ENCODE peak calls at places on chromosomes 13 and 19, in four cellular contexts. One of them, this sample, is unnamed.

GRCh38 chr13:31227063-31227462 is 27.3 kb downstream of the B3GLCT start:
- DNase-seq in neural crest cell: no peak
- DNase-seq in brain microvascular endothelial cell: no peak
- DNase-seq in fibroblast of lung: no peak
- DNase-seq in this sample: no peak

GRCh38 chr13:97975280-97975850 is 21.9 kb downstream of the IPO5 start:
- DNase-seq in neural crest cell: no peak
- DNase-seq in brain microvascular endothelial cell: no peak
- DNase-seq in fibroblast of lung: no peak
- DNase-seq in this sample: no peak

GRCh38 chr19:15249560-15249874 is 17.3 kb upstream of the EPHX3 start:
- DNase-seq in neural crest cell: no peak
- DNase-seq in brain microvascular endothelial cell: no peak
- DNase-seq in fibroblast of lung: no peak
- DNase-seq in this sample: no peak

GRCh38 chr19:16141043-16141442 is 2.4 kb upstream of the HSH2D start:
- DNase-seq in neural crest cell: no peak
- DNase-seq in brain microvascular endothelial cell: no peak
- DNase-seq in fibroblast of lung: no peak
- DNase-seq in this sample: no peak

GRCh38 chr19:3013261-3013725 is 15.8 kb downstream of the TLE2 start:
- DNase-seq in neural crest cell: no peak
- DNase-seq in brain microvascular endothelial cell: no peak
- DNase-seq in fibroblast of lung: no peak
- DNase-seq in this sample: no peak

GRCh38 chr19:51002542-51003311 is 1.3 kb upstream of the KLK8 start:
- DNase-seq in neural crest cell: no peak
- DNase-seq in brain microvascular endothelial cell: no peak
- DNase-seq in fibroblast of lung: no peak
- DNase-seq in this sample: no peak

GRCh38 chr13:49890376-49890775 is 45.8 kb downstream of the SPRYD7 start:
- DNase-seq in neural crest cell: no peak
- DNase-seq in brain microvascular endothelial cell: no peak
- DNase-seq in fibroblast of lung: no peak
- DNase-seq in this sample: no peak

GRCh38 chr19:6278740-6279619 is 795 bp downstream of the MLLT1 start:
- DNase-seq in neural crest cell: no peak
- DNase-seq in brain microvascular endothelial cell: no peak
- DNase-seq in fibroblast of lung: no peak
- DNase-seq in this sample: no peak

GRCh38 chr13:90105881-90106496 is 1241.5 kb upstream of the MIR17HG start:
- DNase-seq in neural crest cell: no peak
- DNase-seq in brain microvascular endothelial cell: peak; percentile 2
- DNase-seq in fibroblast of lung: peak; percentile 84
- DNase-seq in this sample: peak; percentile 20

GRCh38 chr19:2462635-2463421 is 6.1 kb upstream of the LMNB2 start:
- DNase-seq in neural crest cell: peak; percentile 72
- DNase-seq in brain microvascular endothelial cell: peak; percentile 92
- DNase-seq in fibroblast of lung: peak; percentile 99
- DNase-seq in this sample: peak; percentile 98

GRCh38 chr13:109998808-109999528 is 212.6 kb upstream of the IRS2 start:
- DNase-seq in neural crest cell: no peak
- DNase-seq in brain microvascular endothelial cell: peak; percentile 86
- DNase-seq in fibroblast of lung: peak; percentile 90
- DNase-seq in this sample: peak; percentile 85

GRCh38 chr13:25171517-25172302 is at the start of gene AMER2:
- DNase-seq in neural crest cell: peak; percentile 55
- DNase-seq in brain microvascular endothelial cell: no peak
- DNase-seq in fibroblast of lung: peak; percentile 11
- DNase-seq in this sample: peak; percentile 4

GRCh38 chr13:60009300-60010248 is 154.2 kb downstream of the DIAPH3 start:
- DNase-seq in neural crest cell: no peak
- DNase-seq in brain microvascular endothelial cell: no peak
- DNase-seq in fibroblast of lung: no peak
- DNase-seq in this sample: no peak

GRCh38 chr13:110509478-110509926 is 52.0 kb downstream of the RAB20 start:
- DNase-seq in neural crest cell: no peak
- DNase-seq in brain microvascular endothelial cell: no peak
- DNase-seq in fibroblast of lung: no peak
- DNase-seq in this sample: no peak

GRCh38 chr13:91647361-91647970 is 249.0 kb downstream of the GPC5 start:
- DNase-seq in neural crest cell: peak; percentile 14
- DNase-seq in brain microvascular endothelial cell: no peak
- DNase-seq in fibroblast of lung: peak; percentile 53
- DNase-seq in this sample: peak; percentile 60

GRCh38 chr13:47549219-47549752 is 451.8 kb downstream of the SUCLA2 start:
- DNase-seq in neural crest cell: no peak
- DNase-seq in brain microvascular endothelial cell: no peak
- DNase-seq in fibroblast of lung: no peak
- DNase-seq in this sample: peak; percentile 16
- TF ChIP-seq CTCF in neural crest cell: no peak
- TF ChIP-seq CTCF in brain microvascular endothelial cell: peak; percentile 27
- TF ChIP-seq CTCF in fibroblast of lung: no peak
- TF ChIP-seq CTCF in this sample: no peak

DNA sequence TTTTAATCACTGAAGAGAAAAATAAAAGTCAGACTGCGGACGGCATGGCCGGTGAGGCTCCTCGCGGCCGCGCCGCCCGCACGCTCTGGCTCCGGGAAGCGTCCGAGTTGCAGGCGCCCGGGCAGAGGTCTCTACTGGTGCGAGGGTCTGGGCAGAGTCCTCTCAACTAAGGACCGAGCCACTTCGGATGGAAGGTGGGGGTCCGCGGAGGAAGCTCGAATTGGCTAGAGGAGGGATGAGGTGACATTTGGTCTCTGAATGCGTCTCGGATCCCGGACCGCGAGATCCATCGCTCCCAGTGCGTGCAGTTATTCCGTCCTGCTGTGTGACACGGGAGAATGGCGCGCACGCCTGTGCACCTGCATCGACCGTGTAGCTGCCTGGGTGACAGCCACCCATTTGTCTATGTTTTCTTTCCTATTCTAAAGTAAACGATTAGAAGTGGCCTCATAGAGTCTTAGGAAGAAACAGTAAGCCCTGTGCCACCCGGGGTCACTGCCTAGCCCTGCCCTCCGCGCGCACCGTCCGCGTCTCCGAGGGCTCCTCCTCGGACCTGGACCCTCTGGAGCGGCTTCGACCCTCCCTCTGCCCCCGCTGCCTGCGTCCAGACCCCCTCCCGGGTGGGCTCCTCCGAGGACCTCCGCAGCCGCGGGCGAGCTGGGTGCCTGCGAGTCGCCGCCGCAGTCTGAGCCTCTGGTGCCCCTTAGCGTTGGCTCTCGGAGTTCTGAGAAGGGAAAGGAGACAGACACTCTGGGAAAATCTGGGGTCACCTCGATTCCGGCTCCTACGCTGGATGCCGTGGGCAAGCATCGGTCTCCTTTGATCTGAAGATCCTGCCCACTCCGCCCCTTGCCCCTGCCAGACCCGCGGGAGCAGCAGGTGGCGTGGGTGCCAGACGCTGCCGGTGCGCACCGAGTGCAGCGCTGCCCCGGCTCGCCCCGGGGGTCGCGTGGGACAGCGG is 347.4 kb downstream of the LIG4 start:
- DNase-seq in neural crest cell: peak; percentile 59
- DNase-seq in brain microvascular endothelial cell: peak; percentile 36
- DNase-seq in fibroblast of lung: peak; percentile 52
- DNase-seq in this sample: peak; percentile 17
- TF ChIP-seq CTCF in neural crest cell: peak; percentile 67
- TF ChIP-seq CTCF in brain microvascular endothelial cell: peak; percentile 73
- TF ChIP-seq CTCF in fibroblast of lung: peak; percentile 64
- TF ChIP-seq CTCF in this sample: peak; percentile 38

GRCh38 chr13:19890030-19890429 is 26.6 kb upstream of the ZMYM5 start:
- DNase-seq in neural crest cell: no peak
- DNase-seq in brain microvascular endothelial cell: no peak
- DNase-seq in fibroblast of lung: no peak
- DNase-seq in this sample: no peak

DNA sequence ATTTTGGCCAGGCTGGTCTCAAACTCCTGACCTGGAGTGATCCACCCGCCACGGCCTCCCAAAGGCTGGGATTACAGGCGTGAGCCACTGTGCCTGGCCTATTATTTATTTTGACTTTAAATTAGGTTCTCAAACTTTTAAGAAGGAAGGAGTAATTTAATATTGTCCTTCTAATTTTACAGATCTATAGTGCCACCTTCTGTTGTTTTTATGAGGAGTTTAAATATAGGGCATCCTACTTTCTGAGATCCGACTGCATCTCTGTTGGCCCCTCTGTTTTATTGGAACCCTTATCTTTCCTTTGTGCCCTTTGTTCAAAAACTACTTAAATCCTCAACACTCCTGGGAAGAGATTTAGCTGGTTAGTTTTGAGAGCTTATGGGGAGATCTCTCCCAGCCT is 25.4 kb upstream of the ZMYM5 start:
- DNase-seq in neural crest cell: no peak
- DNase-seq in brain microvascular endothelial cell: no peak
- DNase-seq in fibroblast of lung: peak; percentile 12
- DNase-seq in this sample: peak; percentile 54
- TF ChIP-seq CTCF in neural crest cell: no peak
- TF ChIP-seq CTCF in brain microvascular endothelial cell: no peak
- TF ChIP-seq CTCF in fibroblast of lung: peak; percentile 19
- TF ChIP-seq CTCF in this sample: peak; percentile 24

DNA sequence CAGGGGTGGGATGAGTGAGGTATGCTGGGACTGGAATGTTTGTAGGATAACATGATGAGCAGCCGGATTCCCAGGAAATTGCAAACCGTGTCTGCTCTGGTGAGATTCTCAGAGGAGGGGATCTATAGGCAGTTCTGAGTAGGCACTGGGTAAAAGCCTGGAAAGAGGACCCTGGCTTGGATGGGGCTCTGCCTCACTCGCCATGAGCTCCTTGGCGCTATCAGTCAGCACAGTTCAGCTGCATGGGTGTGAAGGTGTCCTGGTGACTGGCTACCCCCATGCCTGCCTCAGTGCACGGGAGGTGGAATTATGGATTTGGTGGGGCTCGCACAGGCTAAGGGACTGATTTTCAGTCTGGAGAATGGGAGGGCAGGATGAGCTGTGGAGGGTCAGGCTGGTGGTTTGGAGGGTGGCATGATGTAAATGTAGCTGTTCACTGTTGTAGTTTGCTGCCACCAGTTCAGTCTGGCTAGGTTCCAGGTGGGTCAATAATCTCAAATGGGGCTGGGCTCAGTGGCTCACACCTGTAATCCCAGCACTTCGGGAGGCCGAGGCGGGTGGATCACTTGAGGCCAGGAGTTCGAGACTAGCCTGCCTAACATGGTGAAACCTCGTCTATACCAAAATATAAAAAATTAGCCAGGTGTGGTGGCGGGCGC is 9.2 kb upstream of the ZNF627 start:
- DNase-seq in neural crest cell: no peak
- DNase-seq in brain microvascular endothelial cell: no peak
- DNase-seq in fibroblast of lung: no peak
- DNase-seq in this sample: no peak
- TF ChIP-seq CTCF in neural crest cell: peak; percentile 7
- TF ChIP-seq CTCF in brain microvascular endothelial cell: no peak
- TF ChIP-seq CTCF in fibroblast of lung: no peak
- TF ChIP-seq CTCF in this sample: no peak

GRCh38 chr19:37172368-37173366 is at the start of gene ZNF585A:
- DNase-seq in neural crest cell: peak; percentile 82
- DNase-seq in brain microvascular endothelial cell: peak; percentile 97
- DNase-seq in fibroblast of lung: peak; percentile 98
- DNase-seq in this sample: peak; percentile 97
- TF ChIP-seq CTCF in neural crest cell: peak; percentile 28
- TF ChIP-seq CTCF in brain microvascular endothelial cell: peak; percentile 53
- TF ChIP-seq CTCF in fibroblast of lung: peak; percentile 41
- TF ChIP-seq CTCF in this sample: peak; percentile 28

DNA sequence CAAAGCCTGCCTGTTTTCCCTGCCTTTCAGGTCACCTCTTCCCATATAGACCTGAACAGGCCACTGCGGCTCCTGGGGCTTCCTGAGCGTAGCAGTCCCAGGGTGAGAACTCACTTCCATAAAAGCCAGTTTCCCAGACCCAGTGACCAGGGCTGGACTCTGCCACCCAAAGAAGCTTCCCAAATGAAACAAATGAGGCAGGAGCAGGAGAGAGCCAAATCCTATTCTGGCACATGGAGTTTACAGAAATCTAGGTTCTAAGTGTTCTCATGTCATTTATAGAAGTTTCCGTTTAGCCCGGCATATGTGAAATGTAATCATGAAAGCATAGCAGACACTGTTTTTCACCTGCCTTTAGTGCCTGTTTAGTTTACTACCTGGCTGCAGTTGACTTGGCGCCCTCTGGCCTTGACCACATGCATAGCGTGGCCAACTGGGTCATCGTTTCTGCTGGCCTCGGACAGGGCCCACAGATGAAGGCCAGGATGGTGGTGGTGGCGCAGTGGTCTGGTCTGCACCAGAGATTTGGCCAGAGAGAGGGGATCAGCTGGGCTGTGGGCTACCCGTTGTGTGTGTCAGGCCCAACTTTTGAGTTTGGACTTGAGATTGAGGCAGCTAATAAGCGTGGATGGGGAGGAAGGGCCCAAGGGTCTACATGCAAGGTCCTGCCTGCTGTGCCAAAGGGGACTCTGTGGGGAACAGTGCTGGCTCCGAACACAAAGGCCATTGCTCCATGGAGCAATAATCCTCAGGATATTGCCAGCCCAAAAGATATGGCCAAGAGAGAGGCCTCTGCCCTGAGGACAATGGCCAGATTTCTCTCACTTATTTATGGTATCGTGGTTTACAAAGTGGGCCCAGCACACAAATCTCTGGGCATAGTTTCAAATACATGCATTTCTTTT is 43.3 kb downstream of the NFIX start:
- DNase-seq in neural crest cell: no peak
- DNase-seq in brain microvascular endothelial cell: no peak
- DNase-seq in fibroblast of lung: no peak
- DNase-seq in this sample: no peak
- TF ChIP-seq CTCF in neural crest cell: no peak
- TF ChIP-seq CTCF in brain microvascular endothelial cell: no peak
- TF ChIP-seq CTCF in fibroblast of lung: no peak
- TF ChIP-seq CTCF in this sample: no peak

GRCh38 chr13:45364876-45365557 is 24.0 kb upstream of the TPT1 start:
- DNase-seq in neural crest cell: no peak
- DNase-seq in brain microvascular endothelial cell: no peak
- DNase-seq in fibroblast of lung: no peak
- DNase-seq in this sample: no peak
- TF ChIP-seq CTCF in neural crest cell: no peak
- TF ChIP-seq CTCF in brain microvascular endothelial cell: no peak
- TF ChIP-seq CTCF in fibroblast of lung: no peak
- TF ChIP-seq CTCF in this sample: no peak

GRCh38 chr13:22049384-22049783 is 378.5 kb downstream of the FGF9 start:
- DNase-seq in neural crest cell: no peak
- DNase-seq in brain microvascular endothelial cell: no peak
- DNase-seq in fibroblast of lung: no peak
- DNase-seq in this sample: no peak
- TF ChIP-seq CTCF in neural crest cell: no peak
- TF ChIP-seq CTCF in brain microvascular endothelial cell: no peak
- TF ChIP-seq CTCF in fibroblast of lung: no peak
- TF ChIP-seq CTCF in this sample: no peak

This sample was measured in fibroblast of the aortic adventitia.